ENCODE peak calls at places on chromosomes 2 and 18, in six cellular contexts. P, H, B, C, S and G are unnamed samples.

GRCh38 chr2:240572141-240573031 is 4.1 kb downstream of the RNPEPL1 start:
- DNase-seq in C (no peak), S (peak), B (no peak), P (no peak), H (no peak), G (no peak)

GRCh38 chr2:234278556-234279286 is 218.2 kb downstream of the ARL4C start:
- DNase-seq in P (no peak), B (no peak), S (no peak), H (no peak), C (no peak), G (no peak)

GRCh38 chr2:172643142-172643541 is 87.3 kb downstream of the PDK1 start:
- DNase-seq in H (peak), P (no peak), B (peak), C (no peak), S (no peak), G (no peak)

GRCh38 chr2:69169990-69170389 is 157.0 kb downstream of the ANTXR1 start:
- DNase-seq in C (no peak), B (no peak), S (no peak), H (peak), P (no peak), G (peak)

GRCh38 chr2:144426981-144427479 is 92.9 kb downstream of the ZEB2 start:
- DNase-seq in H (peak), S (no peak), B (no peak), C (no peak), P (peak), G (peak)

GRCh38 chr2:240463866-240464481 is 28.5 kb downstream of the GPC1 start:
- DNase-seq in B (no peak), S (peak), C (no peak), H (no peak), P (no peak), G (no peak)

GRCh38 chr18:70366174-70366573 is 77.3 kb downstream of the SOCS6 start:
- DNase-seq in P (peak), H (peak), S (no peak), C (no peak), B (no peak), G (no peak)

GRCh38 chr18:37564796-37565137 is 831 bp downstream of the CELF4 start:
- DNase-seq in C (peak), B (peak), P (peak), H (peak), S (peak), G (no peak)

GRCh38 chr2:231924889-231925275 is 1.3 kb downstream of the NPPC start:
- DNase-seq in H (no peak), C (no peak), P (no peak), B (no peak), S (no peak), G (no peak)

GRCh38 chr2:201194097-201194496 is 11.2 kb downstream of the CASP10 start:
- DNase-seq in C (no peak), P (no peak), H (no peak), S (no peak), B (no peak), G (no peak)

GRCh38 chr18:76984193-76985155 is 148.1 kb downstream of the MBP start:
- DNase-seq in B (no peak), H (no peak), P (no peak), C (no peak), S (no peak), G (no peak)

GRCh38 chr2:109457811-109458210 is 156.0 kb downstream of the SEPTIN10 start:
- DNase-seq in H (no peak), C (no peak), B (no peak), S (no peak), P (no peak), G (peak)

GRCh38 chr2:190121971-190122370 is 59.4 kb upstream of the MSTN start:
- DNase-seq in H (peak), P (peak), C (peak), B (no peak), S (no peak), G (peak)

GRCh38 chr18:12640881-12641200 is 17.1 kb downstream of the SPIRE1 start:
- DNase-seq in H (no peak), B (no peak), P (no peak), C (no peak), S (no peak), G (no peak)

GRCh38 chr18:44834867-44835469 is 154.3 kb downstream of the SETBP1 start:
- DNase-seq in P (no peak), S (no peak), B (no peak), H (no peak), C (no peak), G (no peak)